ENCODE peak calls at places on chromosomes 13 and 19, in four cellular contexts. P is AG09309; V is effector CD4-positive, alpha-beta T cell; N is HT1080. A is an unnamed sample.

GRCh38 chr13:44434441-44435141 is 61.0 kb downstream of the SERP2 start:
- DNase-seq in P (no peak), V (no peak), N (no peak), A (no peak)

GRCh38 chr13:43196171-43196611 is 172.8 kb downstream of the DNAJC15 start:
- DNase-seq in P (no peak), V (no peak), N (no peak), A (no peak)

GRCh38 chr19:1911098-1911497 is 5.9 kb downstream of the ADAT3 start:
- DNase-seq in P (no peak), V (no peak), N (no peak), A (no peak)

GRCh38 chr19:2769218-2769617 is 13.9 kb downstream of the SGTA start:
- DNase-seq in P (no peak), V (no peak), N (no peak), A (no peak)

GRCh38 chr19:54570316-54570715 is 3.3 kb upstream of the LILRA2 start:
- DNase-seq in P (no peak), V (no peak), N (no peak), A (no peak)

GRCh38 chr19:10747271-10747670 is 29.4 kb downstream of the DNM2 start:
- DNase-seq in P (no peak), V (no peak), N (no peak), A (no peak)

GRCh38 chr19:51359294-51359693 is 6.9 kb downstream of the ETFB start:
- DNase-seq in P (peak), V (no peak), N (peak), A (no peak)

GRCh38 chr13:106617561-106617960 is 49.6 kb upstream of the ARGLU1 start:
- DNase-seq in P (no peak), V (no peak), N (peak), A (no peak)

GRCh38 chr19:17557461-17557860 is 2.0 kb downstream of the COLGALT1 start:
- DNase-seq in P (no peak), V (no peak), N (no peak), A (no peak)

GRCh38 chr19:4774136-4774535 is 17.4 kb upstream of the FEM1A start:
- DNase-seq in P (no peak), V (no peak), N (no peak), A (no peak)

GRCh38 chr19:35380450-35381124 is 9.7 kb downstream of the GPR42 start:
- DNase-seq in P (no peak), V (no peak), N (no peak), A (no peak)

GRCh38 chr19:34962281-34962944 is 1.6 kb downstream of the ZNF792 start:
- DNase-seq in P (no peak), V (no peak), N (no peak), A (peak)

GRCh38 chr19:57769345-57770131 is at the start of gene ZNF586:
- DNase-seq in P (peak), V (peak), N (peak), A (peak)

GRCh38 chr13:25179011-25179410 is 6.9 kb upstream of the AMER2 start:
- DNase-seq in P (no peak), V (no peak), N (no peak), A (no peak)

GRCh38 chr19:48726573-48726972 is 7.0 kb upstream of the MAMSTR start:
- DNase-seq in P (no peak), V (no peak), N (no peak), A (peak)

GRCh38 chr13:92136449-92137180 is 738.2 kb downstream of the GPC5 start:
- DNase-seq in P (no peak), V (no peak), N (peak), A (no peak)

GRCh38 chr13:99991806-99992242 is 10.2 kb downstream of the ZIC2 start:
- DNase-seq in P (no peak), V (no peak), N (no peak), A (no peak)

GRCh38 chr19:18373892-18374629 is 11.9 kb upstream of the GDF15 start:
- DNase-seq in P (peak), V (no peak), N (peak), A (peak)

GRCh38 chr19:47230122-47230920 is 678 bp downstream of the BBC3 start:
- DNase-seq in P (no peak), V (peak), N (peak), A (peak)

GRCh38 chr19:33125929-33126388 is 6.0 kb upstream of the WDR88 start:
- DNase-seq in P (peak), V (peak), N (peak), A (peak)

A was measured in CD8-positive, alpha-beta memory T cell.